ENCODE peak calls at places on chromosomes 6 and 20, in six cellular contexts. E is CD4-positive, CD25-positive, alpha-beta regulatory T cell; U is A172; C is glutamatergic neuron; W is cerebellar cortex; J is CD8-positive, alpha-beta memory T cell. A is an unnamed sample.
A peak's percentile ranks its signal among the peaks of the same experiment; 100 is the strongest.

GRCh38 chr6:84515082-84515481 is 249.3 kb downstream of the TBX18 start:
- DNase-seq in E (no peak), U (peak; percentile 2), C (no peak), W (no peak), J (no peak), A (no peak)

GRCh38 chr20:58038123-58038654 is 190.3 kb downstream of the ANKRD60 start:
- DNase-seq in E (no peak), U (no peak), C (no peak), W (no peak), J (no peak), A (peak; percentile 50)

GRCh38 chr6:125346143-125346925 is 44.6 kb upstream of the HDDC2 start:
- DNase-seq in E (no peak), U (no peak), C (peak; percentile 12), W (no peak), J (no peak), A (no peak)

GRCh38 chr20:53990768-53991472 is 79.5 kb downstream of the BCAS1 start:
- DNase-seq in E (no peak), U (no peak), C (no peak), W (no peak), J (no peak), A (no peak)

GRCh38 chr20:39069976-39070375 is 107.8 kb downstream of the DHX35 start:
- DNase-seq in E (no peak), U (no peak), C (no peak), W (no peak), J (no peak), A (no peak)

GRCh38 chr6:39558791-39559190 is 166.4 kb downstream of the KIF6 start:
- DNase-seq in E (no peak), U (no peak), C (no peak), W (no peak), J (no peak), A (no peak)

GRCh38 chr20:52937701-52938100 is 34.5 kb upstream of the TSHZ2 start:
- DNase-seq in E (no peak), U (no peak), C (no peak), W (no peak), J (no peak), A (no peak)

GRCh38 chr20:17873410-17874270 is 95.0 kb downstream of the SNX5 start:
- DNase-seq in E (no peak), U (peak; percentile 90), C (no peak), W (no peak), J (no peak), A (no peak)

GRCh38 chr6:26581164-26581915 is 15.4 kb upstream of the ABT1 start:
- DNase-seq in E (no peak), U (no peak), C (no peak), W (no peak), J (no peak), A (no peak)

GRCh38 chr20:39429716-39430115 is 467.6 kb downstream of the DHX35 start:
- DNase-seq in E (no peak), U (no peak), C (no peak), W (peak; percentile 1), J (no peak), A (no peak)

GRCh38 chr6:148888853-148889252 is 142.0 kb downstream of the UST start:
- DNase-seq in E (no peak), U (no peak), C (no peak), W (no peak), J (no peak), A (no peak)

GRCh38 chr6:43739642-43740091 is 30.3 kb upstream of the VEGFA start:
- DNase-seq in E (no peak), U (no peak), C (no peak), W (no peak), J (no peak), A (no peak)

GRCh38 chr6:123953920-123954319 is 150.3 kb downstream of the NKAIN2 start:
- DNase-seq in E (no peak), U (no peak), C (no peak), W (no peak), J (no peak), A (no peak)

GRCh38 chr6:15623282-15624116 is 39.3 kb downstream of the DTNBP1 start:
- DNase-seq in E (peak; percentile 24), U (no peak), C (peak; percentile 28), W (peak; percentile 65), J (no peak), A (no peak)

GRCh38 chr6:148657053-148657452 is 89.8 kb upstream of the UST start:
- DNase-seq in E (no peak), U (no peak), C (no peak), W (no peak), J (no peak), A (no peak)

GRCh38 chr6:146358341-146359046 is 185.1 kb upstream of the RAB32 start:
- DNase-seq in E (no peak), U (no peak), C (no peak), W (no peak), J (no peak), A (no peak)

GRCh38 chr20:44056010-44056698 is 130.8 kb downstream of the JPH2 start:
- DNase-seq in E (peak; percentile 70), U (peak; percentile 20), C (peak; percentile 48), W (no peak), J (no peak), A (peak; percentile 68)